ENCODE peak calls at places on chromosomes 7 and 10, in five cellular contexts. L is SK-N-SH, V is HL-60, K is right lobe of liver, R is heart right ventricle. H is an unnamed sample.

GRCh38 chr7:75756340-75757297 is 15.4 kb downstream of the CCL26 start:
- DNase-seq in L (peak), V (no peak), K (no peak), R (peak), H (no peak)

GRCh38 chr7:30988346-30989005 is 24.7 kb downstream of the GHRHR start:
- DNase-seq in L (peak), V (peak), K (peak), R (no peak), H (no peak)

GRCh38 chr10:373015-373414 is 237.8 kb downstream of the ZMYND11 start:
- DNase-seq in L (peak), V (no peak), K (no peak), R (no peak), H (no peak)

GRCh38 chr7:34895202-34895601 is 142.1 kb downstream of the DPY19L1 start:
- DNase-seq in L (no peak), V (no peak), K (no peak), R (no peak), H (no peak)

GRCh38 chr7:142508251-142508650 is 241.0 kb upstream of the PRSS1 start:
- DNase-seq in L (no peak), V (no peak), K (no peak), R (no peak), H (peak)

GRCh38 chr7:2843191-2843685 is 870 bp downstream of the GNA12 start:
- DNase-seq in L (no peak), V (no peak), K (no peak), R (no peak), H (no peak)

GRCh38 chr10:792792-793100 is 103.3 kb upstream of the DIP2C start:
- DNase-seq in L (peak), V (no peak), K (no peak), R (no peak), H (no peak)

GRCh38 chr7:23458044-23458443 is 12.2 kb downstream of the IGF2BP3 start:
- DNase-seq in L (no peak), V (no peak), K (no peak), R (no peak), H (no peak)

GRCh38 chr10:73597346-73597745 is 6.2 kb upstream of the USP54 start:
- DNase-seq in L (no peak), V (no peak), K (no peak), R (no peak), H (no peak)

GRCh38 chr10:113958631-113959382 is 84.9 kb upstream of the ADRB1 start:
- DNase-seq in L (no peak), V (no peak), K (peak), R (peak), H (no peak)

GRCh38 chr7:64533756-64534155 is 29.1 kb downstream of the ZNF680 start:
- DNase-seq in L (no peak), V (no peak), K (no peak), R (no peak), H (no peak)

GRCh38 chr7:90681336-90682019 is 85.4 kb downstream of the CDK14 start:
- DNase-seq in L (no peak), V (no peak), K (no peak), R (no peak), H (no peak)

GRCh38 chr10:50576995-50577394 is 46.8 kb downstream of the SGMS1 start:
- DNase-seq in L (no peak), V (no peak), K (no peak), R (no peak), H (no peak)

GRCh38 chr7:86937499-86937898 is 122.0 kb downstream of the ELAPOR2 start:
- DNase-seq in L (no peak), V (no peak), K (no peak), R (no peak), H (no peak)

GRCh38 chr10:93703066-93703465 is 674 bp upstream of the FRA10AC1 start:
- DNase-seq in L (peak), V (no peak), K (no peak), R (peak), H (no peak)

GRCh38 chr10:100780324-100780723 is 34.9 kb downstream of the PAX2 start:
- DNase-seq in L (no peak), V (no peak), K (no peak), R (no peak), H (no peak)

GRCh38 chr10:97771055-97771811 is 566 bp downstream of the SFRP5 start:
- DNase-seq in L (peak), V (no peak), K (no peak), R (no peak), H (no peak)

GRCh38 chr10:105797234-105797890 is 1156.3 kb downstream of the SORCS3 start:
- DNase-seq in L (peak), V (peak), K (no peak), R (no peak), H (no peak)
- TF ChIP-seq CTCF in L (peak), V (peak), K (peak), R (peak), H (peak)

DNA sequence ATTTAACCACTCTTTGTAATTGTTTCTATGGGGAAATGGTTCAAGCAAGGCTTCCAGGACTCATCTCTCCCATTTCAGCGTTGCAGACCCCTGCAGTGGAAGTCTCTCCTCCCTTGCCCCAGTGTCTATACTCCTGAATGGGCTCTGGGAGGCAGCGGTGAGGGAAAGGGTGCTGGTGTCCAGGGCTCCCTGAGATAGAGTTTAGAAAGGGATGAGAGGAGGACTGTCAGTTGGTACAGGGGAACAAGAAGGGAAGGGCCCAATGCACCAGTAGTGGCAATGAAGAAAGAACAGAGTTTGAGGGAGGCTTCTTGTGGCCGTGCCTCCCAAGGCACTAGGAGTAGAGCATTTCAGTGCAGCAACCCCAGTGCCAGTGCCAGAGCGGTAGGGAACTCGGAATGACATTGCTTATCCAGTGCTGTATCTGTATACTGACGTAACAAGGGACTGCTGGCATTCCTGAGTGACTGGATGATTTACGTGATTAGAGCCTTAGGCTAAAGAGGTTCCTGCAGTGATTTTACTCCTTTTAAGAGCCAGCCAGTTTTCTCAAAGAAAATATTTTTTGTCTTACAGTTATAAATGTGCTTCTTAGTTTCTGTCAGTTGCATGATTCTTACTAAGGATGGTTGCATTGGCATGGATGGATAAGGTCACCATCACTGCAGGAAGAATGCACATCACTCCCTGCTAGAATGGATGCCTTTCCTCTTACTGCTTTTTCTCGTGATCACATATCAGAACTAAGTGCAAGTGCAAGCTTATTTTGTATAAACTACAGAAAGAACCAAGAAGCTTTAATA is 28.0 kb downstream of the PRPF18 start:
- DNase-seq in L (peak), V (no peak), K (no peak), R (no peak), H (no peak)
- H3K27ac ChIP-seq in L (peak), V (no peak), K (no peak), R (no peak), H (no peak)

DNA sequence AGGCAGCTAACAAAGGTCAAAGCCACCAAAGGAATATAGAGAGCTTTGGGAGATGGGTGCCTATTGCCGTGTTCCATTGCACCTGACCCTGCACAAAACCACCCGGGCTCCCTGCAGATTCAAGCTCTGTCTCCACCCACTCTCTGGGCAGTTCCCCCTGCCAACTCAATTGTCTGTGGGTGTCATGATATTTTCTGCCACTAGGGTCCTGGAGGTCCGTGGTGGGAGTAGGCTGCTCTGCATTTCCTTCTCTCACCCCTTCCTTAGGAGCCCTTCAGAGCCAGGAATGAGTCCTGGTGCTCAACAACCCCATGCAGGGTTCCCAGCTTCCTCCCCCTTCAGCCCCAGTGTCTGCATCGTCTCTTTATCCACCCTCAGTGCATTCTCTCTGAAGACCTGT is 34.1 kb downstream of the PNLIPRP2 start:
- DNase-seq in L (peak), V (no peak), K (no peak), R (no peak), H (no peak)
- TF ChIP-seq CTCF in L (peak), V (no peak), K (no peak), R (no peak), H (no peak)

DNA sequence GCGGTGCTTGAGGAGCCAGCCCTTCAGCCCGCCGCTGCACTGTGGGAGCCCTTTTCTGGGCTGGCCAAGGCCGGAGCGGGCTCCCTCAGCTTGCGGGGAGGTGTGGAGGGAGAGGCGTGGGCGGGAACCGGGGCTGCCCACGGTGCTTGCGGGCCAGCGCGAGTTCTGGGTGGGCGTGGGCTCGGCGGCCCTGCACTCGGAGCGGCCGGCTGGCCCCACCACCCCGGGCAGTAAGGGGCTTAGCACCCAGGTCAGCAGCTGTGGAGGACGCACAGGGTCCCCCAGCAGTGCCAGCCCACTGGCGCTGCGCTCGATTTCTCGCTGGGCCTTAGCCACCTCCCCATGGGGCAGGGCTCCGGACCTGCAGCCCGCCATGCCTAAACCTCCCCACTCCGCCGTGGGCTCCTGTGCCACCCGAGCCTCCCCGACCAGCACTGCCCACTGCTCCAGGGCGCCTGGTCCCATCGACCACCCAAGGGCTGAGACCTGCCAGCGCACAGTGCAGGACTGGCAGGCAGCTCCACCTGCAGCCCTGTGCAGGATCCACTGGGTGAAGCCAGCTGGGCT is 9.5 kb upstream of the GSTO1 start:
- DNase-seq in L (no peak), V (no peak), K (no peak), R (no peak), H (no peak)
- H3K27ac ChIP-seq in L (no peak), V (no peak), K (no peak), R (no peak), H (no peak)

GRCh38 chr10:121974535-121975294 is at the start of gene NSMCE4A:
- DNase-seq in L (peak), V (peak), K (peak), R (peak), H (peak)
- TF ChIP-seq CTCF in L (no peak), V (peak), K (no peak), R (no peak), H (no peak)

GRCh38 chr10:71542476-71542875 is 145.8 kb downstream of the CDH23 start:
- DNase-seq in L (peak), V (no peak), K (no peak), R (no peak), H (no peak)

GRCh38 chr10:71538608-71539260 is 142.0 kb downstream of the CDH23 start:
- DNase-seq in L (no peak), V (no peak), K (no peak), R (no peak), H (no peak)

GRCh38 chr10:71536332-71536731 is 139.6 kb downstream of the CDH23 start:
- DNase-seq in L (no peak), V (no peak), K (no peak), R (no peak), H (no peak)

GRCh38 chr10:71543608-71544158 is 147.0 kb downstream of the CDH23 start:
- DNase-seq in L (no peak), V (no peak), K (no peak), R (no peak), H (no peak)

DNA sequence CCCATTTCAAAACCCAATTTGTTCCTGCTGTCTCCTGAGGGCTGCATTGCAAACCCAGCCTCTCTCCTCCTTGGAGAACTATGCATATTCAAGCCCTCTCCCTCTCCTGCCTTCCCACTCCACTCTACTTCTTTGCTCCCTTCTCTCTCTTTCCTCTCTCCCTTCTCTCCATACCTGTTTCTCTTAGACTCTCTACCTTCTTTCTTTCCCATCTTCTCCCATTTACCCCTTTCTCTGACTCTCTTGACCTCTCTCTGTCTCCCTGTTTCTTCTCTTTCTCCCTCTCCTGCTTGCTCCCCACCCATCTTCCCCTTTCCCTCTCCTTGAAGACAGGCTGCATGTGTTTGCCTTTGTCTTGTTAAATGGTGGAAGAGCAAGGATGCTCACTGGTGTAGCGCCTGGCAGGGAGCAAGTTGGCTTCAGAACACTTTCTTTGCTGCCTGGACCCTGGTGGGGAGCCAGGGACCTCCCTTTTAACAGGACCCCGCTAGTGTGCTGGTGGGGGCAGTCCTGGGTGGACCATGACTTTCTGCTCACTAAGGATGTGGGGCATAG is 142.9 kb downstream of the CDH23 start:
- DNase-seq in L (no peak), V (no peak), K (no peak), R (no peak), H (no peak)
- H3K27ac ChIP-seq in L (no peak), V (no peak), K (no peak), R (no peak), H (no peak)

DNA sequence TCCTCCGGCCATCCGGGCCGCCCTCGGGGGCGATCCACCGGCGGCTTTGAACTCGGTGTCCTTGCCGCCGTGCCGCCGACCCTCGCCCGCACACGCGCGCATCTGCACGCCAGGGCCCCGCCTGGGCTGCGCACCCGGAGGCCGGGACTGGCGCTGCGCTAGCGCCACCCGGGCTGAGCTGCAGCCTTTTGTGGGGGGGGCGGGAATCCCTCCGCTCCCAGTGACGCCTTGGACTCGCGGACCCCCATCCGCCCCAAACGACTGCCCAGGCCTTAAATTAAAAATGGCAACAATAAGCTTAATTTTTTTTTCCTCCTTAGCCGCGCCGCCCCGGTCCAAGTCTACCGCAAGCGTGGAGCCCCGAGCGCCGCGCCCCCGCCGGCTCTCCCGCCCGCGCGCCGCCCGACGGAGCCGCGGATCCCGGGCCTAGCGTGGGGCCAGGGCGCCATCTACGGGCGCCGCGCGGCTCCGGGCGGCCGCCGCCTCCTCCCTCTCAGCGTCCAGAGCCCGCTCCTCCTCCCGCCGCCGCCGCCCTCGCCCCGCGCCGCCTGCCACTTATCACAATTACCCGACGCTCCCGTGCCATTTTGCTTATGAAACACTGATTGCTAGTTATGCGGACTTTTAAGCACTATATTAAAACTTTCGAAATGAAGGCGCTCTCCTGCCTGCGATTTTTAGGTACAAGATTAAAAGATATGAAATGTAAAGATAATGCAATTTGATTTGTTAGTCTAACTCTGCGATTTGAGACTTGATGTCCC is 7.5 kb upstream of the EBF3 start:
- DNase-seq in L (peak), V (peak), K (no peak), R (no peak), H (no peak)
- TF ChIP-seq CTCF in L (peak), V (no peak), K (peak), R (peak), H (no peak)

DNA sequence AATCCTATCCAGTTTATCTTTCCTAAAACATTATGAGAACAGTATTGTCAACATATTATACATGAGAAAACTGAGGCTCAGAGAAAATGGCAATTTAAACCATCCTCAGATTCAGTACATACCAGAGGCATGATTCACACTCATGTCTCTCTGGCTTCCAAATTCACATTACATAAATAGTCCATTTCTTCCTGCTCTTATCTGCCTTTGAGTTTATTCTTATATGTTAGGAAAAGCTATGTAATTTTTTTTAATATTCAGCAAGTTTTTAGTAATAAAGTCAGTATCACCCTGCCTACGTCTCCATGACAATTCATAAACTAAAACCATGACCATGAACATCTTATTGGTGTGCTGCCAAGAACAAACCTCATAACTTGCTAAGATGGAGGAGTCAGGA is 1260.2 kb upstream of the SORCS1 start:
- DNase-seq in L (no peak), V (no peak), K (no peak), R (no peak), H (no peak)
- H3K27ac ChIP-seq in L (peak), V (no peak), K (no peak), R (no peak), H (no peak)

GRCh38 chr7:100546868-100547800 is 8.1 kb downstream of the AGFG2 start:
- DNase-seq in L (no peak), V (no peak), K (no peak), R (no peak), H (no peak)

GRCh38 chr7:100546129-100546867 is 7.3 kb downstream of the AGFG2 start:
- DNase-seq in L (no peak), V (no peak), K (no peak), R (no peak), H (no peak)

GRCh38 chr7:100544949-100545635 is 6.1 kb downstream of the AGFG2 start:
- DNase-seq in L (no peak), V (no peak), K (no peak), R (no peak), H (no peak)

GRCh38 chr7:100545636-100546128 is 6.7 kb downstream of the AGFG2 start:
- DNase-seq in L (peak), V (no peak), K (peak), R (peak), H (peak)

DNA sequence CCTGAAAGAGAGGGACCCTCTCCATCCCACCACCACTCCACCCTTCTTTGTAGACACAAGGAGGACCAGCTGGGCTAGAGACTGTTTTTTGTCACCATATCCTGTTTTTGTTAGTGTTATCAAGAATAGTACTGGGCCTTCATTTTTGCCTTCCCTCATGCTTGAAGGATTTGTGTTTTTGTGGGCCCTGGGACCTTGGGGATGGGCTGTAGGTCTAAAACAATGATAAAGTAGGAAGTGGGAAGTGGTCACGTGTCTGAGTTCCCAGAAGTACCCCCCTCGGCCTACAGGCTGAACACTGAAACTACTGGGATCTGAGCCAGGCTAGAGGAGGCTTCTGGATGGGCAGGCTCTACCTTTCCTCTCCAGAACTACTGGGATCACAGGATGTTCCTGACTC is 8.9 kb downstream of the AGFG2 start:
- DNase-seq in L (peak), V (no peak), K (no peak), R (peak), H (no peak)
- TF ChIP-seq CTCF in L (peak), V (no peak), K (no peak), R (no peak), H (no peak)